ENCODE peak calls at places on chromosomes 6 and 20, in five cellular contexts. J is endothelial cell of umbilical vein, Q is GM23248, D is PC-3, W is neural progenitor cell. S is an unnamed sample.

GRCh38 chr6:46026307-46026706 is 10.6 kb upstream of the CLIC5 start:
- DNase-seq in J (no peak), Q (no peak), D (no peak), W (no peak), S (no peak)

GRCh38 chr20:10228330-10228729 is 9.7 kb downstream of the SNAP25 start:
- DNase-seq in J (no peak), Q (no peak), D (no peak), W (no peak), S (no peak)

GRCh38 chr6:19761114-19761513 is 76.1 kb upstream of the ID4 start:
- DNase-seq in J (no peak), Q (no peak), D (no peak), W (no peak), S (no peak)

GRCh38 chr6:140475086-140475485 is 1100.6 kb upstream of the CITED2 start:
- DNase-seq in J (no peak), Q (peak; percentile 4), D (no peak), W (no peak), S (no peak)

GRCh38 chr6:132919476-132919875 is 105.1 kb downstream of the RPS12 start:
- DNase-seq in J (peak; percentile 72), Q (peak; percentile 95), D (peak; percentile 70), W (no peak), S (no peak)

GRCh38 chr6:150773969-150774368 is 91.5 kb upstream of the MTHFD1L start:
- DNase-seq in J (no peak), Q (no peak), D (no peak), W (no peak), S (no peak)

GRCh38 chr20:59937150-59937549 is 3.0 kb downstream of the PPP1R3D start:
- DNase-seq in J (no peak), Q (peak; percentile 44), D (no peak), W (no peak), S (no peak)

GRCh38 chr6:3356056-3356823 is 97.5 kb downstream of the PSMG4 start:
- DNase-seq in J (peak; percentile 75), Q (peak; percentile 82), D (peak; percentile 57), W (peak; percentile 92), S (peak; percentile 70)

GRCh38 chr6:47633141-47633540 is 65.2 kb upstream of the ADGRF4 start:
- DNase-seq in J (no peak), Q (peak; percentile 23), D (peak; percentile 41), W (peak; percentile 48), S (no peak)

GRCh38 chr6:84066536-84066935 is 33.0 kb downstream of the MRAP2 start:
- DNase-seq in J (no peak), Q (no peak), D (no peak), W (no peak), S (no peak)

GRCh38 chr20:4153251-4153650 is 137.9 kb upstream of the RNF24 start:
- DNase-seq in J (no peak), Q (peak; percentile 29), D (peak; percentile 70), W (peak; percentile 74), S (no peak)

GRCh38 chr20:37729909-37730308 is 36.1 kb downstream of the CTNNBL1 start:
- DNase-seq in J (no peak), Q (peak; percentile 26), D (no peak), W (no peak), S (no peak)

GRCh38 chr6:8858854-8859257 is 423.5 kb upstream of the SLC35B3 start:
- DNase-seq in J (no peak), Q (no peak), D (no peak), W (no peak), S (no peak)

GRCh38 chr20:22962567-22963439 is 72.3 kb upstream of the SSTR4 start:
- DNase-seq in J (no peak), Q (no peak), D (peak; percentile 85), W (no peak), S (no peak)

GRCh38 chr20:39004508-39004907 is 42.4 kb downstream of the DHX35 start:
- DNase-seq in J (no peak), Q (no peak), D (peak; percentile 16), W (no peak), S (peak; percentile 80)

GRCh38 chr20:37282558-37282957 is 6.9 kb upstream of the MANBAL start:
- DNase-seq in J (no peak), Q (peak; percentile 94), D (peak; percentile 40), W (peak; percentile 43), S (no peak)

GRCh38 chr6:69771158-69771906 is 25.5 kb downstream of the LMBRD1 start:
- DNase-seq in J (no peak), Q (no peak), D (no peak), W (no peak), S (no peak)

GRCh38 chr20:35885212-35885611 is 69.1 kb downstream of the SCAND1 start:
- DNase-seq in J (no peak), Q (no peak), D (no peak), W (no peak), S (no peak)

GRCh38 chr20:35883778-35884540 is 70.3 kb downstream of the SCAND1 start:
- DNase-seq in J (peak; percentile 88), Q (peak; percentile 100), D (peak; percentile 99), W (peak; percentile 76), S (peak; percentile 54)

GRCh38 chr20:35881676-35882075 is 72.6 kb downstream of the SCAND1 start:
- DNase-seq in J (no peak), Q (no peak), D (no peak), W (no peak), S (no peak)

GRCh38 chr20:35884541-35884865 is 69.8 kb downstream of the SCAND1 start:
- DNase-seq in J (no peak), Q (no peak), D (no peak), W (no peak), S (no peak)

GRCh38 chr20:35883341-35883777 is 70.9 kb downstream of the SCAND1 start:
- DNase-seq in J (no peak), Q (peak; percentile 27), D (peak; percentile 38), W (no peak), S (no peak)
- H3K9ac ChIP-seq in J (peak overlapping the region; percentile 81), Q (peak overlapping the region; percentile 91), D (peak overlapping the region; percentile 79), W (no peak overlapping the region), S (no peak overlapping the region)

DNA sequence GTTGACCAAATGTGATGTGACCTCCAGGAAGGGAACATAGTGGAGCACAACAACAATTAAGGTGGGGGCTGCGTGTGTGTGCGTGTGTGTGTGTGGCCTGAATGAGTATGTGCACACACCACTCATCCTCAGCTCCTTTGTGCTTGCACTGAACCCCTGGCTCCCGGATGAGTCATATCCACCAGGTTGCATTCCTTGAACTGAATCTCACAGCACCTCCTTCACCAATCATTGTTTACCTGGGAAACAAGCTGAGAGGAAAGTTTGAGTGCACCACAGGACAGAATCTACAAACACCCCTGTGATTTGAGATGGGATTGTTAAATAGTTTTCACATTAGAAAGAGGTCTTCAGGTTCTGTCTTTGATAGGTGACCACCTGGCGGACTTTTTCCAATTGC is 33.7 kb upstream of the GPR6 start:
- DNase-seq in J (no peak), Q (no peak), D (peak; percentile 84), W (no peak), S (no peak)
- H3K9ac ChIP-seq in J (no peak overlapping the region), Q (no peak overlapping the region), D (no peak overlapping the region), W (no peak overlapping the region), S (no peak overlapping the region)

DNA sequence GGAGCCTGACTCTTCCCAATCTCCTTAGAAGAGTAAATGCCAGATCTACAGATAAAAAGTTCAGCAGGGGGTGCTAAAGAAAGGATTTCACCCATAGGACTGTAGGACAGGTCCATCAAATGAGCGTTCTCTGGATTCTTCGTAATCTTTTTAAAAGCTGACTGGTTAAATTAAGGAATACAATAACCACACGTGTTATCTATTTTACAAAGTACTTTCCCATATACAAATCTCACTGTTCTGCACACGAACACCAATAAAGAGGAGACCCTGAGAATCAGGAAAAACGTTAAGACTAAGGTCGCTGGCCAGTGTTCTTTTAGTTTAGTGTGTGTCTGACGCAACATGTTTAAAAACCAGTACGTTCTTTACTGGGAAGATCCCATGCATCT is 542 bp downstream of the TUBE1 start:
- DNase-seq in J (peak; percentile 74), Q (peak; percentile 72), D (peak; percentile 61), W (peak; percentile 64), S (peak; percentile 24)
- H3K9ac ChIP-seq in J (peak overlapping the region; percentile 79), Q (peak overlapping the region; percentile 94), D (peak overlapping the region; percentile 66), W (peak overlapping the region; percentile 3), S (peak overlapping the region; percentile 66)

GRCh38 chr20:47304287-47304686 is 52.2 kb downstream of the ZMYND8 start:
- DNase-seq in J (peak; percentile 57), Q (peak; percentile 17), D (peak; percentile 59), W (no peak), S (no peak)

GRCh38 chr20:47305667-47306066 is 50.8 kb downstream of the ZMYND8 start:
- DNase-seq in J (no peak), Q (no peak), D (no peak), W (no peak), S (no peak)

GRCh38 chr20:47309806-47310426 is 46.6 kb downstream of the ZMYND8 start:
- DNase-seq in J (no peak), Q (no peak), D (no peak), W (peak; percentile 46), S (no peak)

GRCh38 chr20:47306095-47306494 is 50.4 kb downstream of the ZMYND8 start:
- DNase-seq in J (no peak), Q (no peak), D (no peak), W (no peak), S (no peak)

GRCh38 chr20:47306755-47307370 is 49.6 kb downstream of the ZMYND8 start:
- DNase-seq in J (no peak), Q (no peak), D (no peak), W (no peak), S (no peak)
- H3K9ac ChIP-seq in J (no peak overlapping the region), Q (no peak overlapping the region), D (no peak overlapping the region), W (no peak overlapping the region), S (no peak overlapping the region)

DNA sequence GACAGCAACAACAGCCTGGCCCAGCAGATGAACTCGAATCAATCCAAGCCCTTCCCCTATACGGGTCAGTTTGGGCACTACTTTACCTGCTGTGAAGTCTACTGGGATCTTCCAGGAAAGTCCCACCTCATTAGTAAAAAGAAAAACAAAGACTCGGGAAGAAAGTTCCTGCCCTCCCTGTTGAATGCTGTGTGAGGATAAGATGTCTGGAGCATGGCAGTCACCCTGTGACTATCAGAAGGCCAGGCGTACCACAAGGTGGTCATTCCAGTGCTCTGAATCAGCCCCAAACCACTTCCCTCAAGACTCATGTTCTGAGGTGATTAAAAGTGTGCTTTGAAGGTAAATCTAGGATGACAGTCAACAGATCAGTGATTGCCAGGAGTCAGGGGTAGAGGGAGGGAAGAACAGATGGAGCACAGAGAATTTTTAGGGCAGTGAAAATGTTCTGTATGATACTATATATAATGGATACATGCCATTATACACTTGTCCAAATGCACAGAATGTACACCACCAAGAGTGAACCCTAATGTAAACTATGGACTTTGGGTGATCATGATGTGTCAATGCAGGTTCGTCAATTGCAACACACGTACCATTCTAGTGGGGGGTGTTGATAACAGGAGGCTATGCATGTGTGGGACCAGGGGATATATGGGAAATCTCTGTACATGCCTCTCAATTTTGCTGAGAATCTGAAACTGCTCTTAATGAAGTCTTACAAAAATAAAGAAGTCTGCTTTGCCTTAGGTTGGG is 14.7 kb downstream of the FKBP1A start:
- DNase-seq in J (peak; percentile 72), Q (peak; percentile 56), D (peak; percentile 96), W (no peak), S (no peak)
- H3K9ac ChIP-seq in J (peak overlapping the region; percentile 18), Q (no peak overlapping the region), D (peak overlapping the region; percentile 32), W (no peak overlapping the region), S (no peak overlapping the region)

GRCh38 chr6:27128796-27129094 is 118.8 kb upstream of the PRSS16 start:
- DNase-seq in J (no peak), Q (no peak), D (no peak), W (no peak), S (no peak)
- H3K9ac ChIP-seq in J (no peak overlapping the region), Q (no peak overlapping the region), D (no peak overlapping the region), W (no peak overlapping the region), S (no peak overlapping the region)

GRCh38 chr6:73309784-73310502 is 44.1 kb downstream of the DPPA5 start:
- DNase-seq in J (peak; percentile 68), Q (peak; percentile 75), D (peak; percentile 59), W (peak; percentile 74), S (peak; percentile 69)
- H3K9ac ChIP-seq in J (peak overlapping the region; percentile 76), Q (peak overlapping the region; percentile 72), D (peak overlapping the region; percentile 88), W (peak overlapping the region; percentile 47), S (peak overlapping the region; percentile 67)

S was measured in MM.1S.